ENCODE peak calls at places on chromosomes 4 and X, in five cellular contexts. One of them, this sample, is unnamed.

GRCh38 chr4:8532245-8532781 is 47.9 kb upstream of the GPR78 start:
- DNase-seq in WERI-Rb-1: no peak
- DNase-seq in neural progenitor cell: no peak
- DNase-seq in psoas muscle: no peak
- DNase-seq in AG04450: no peak
- DNase-seq in this sample: no peak

GRCh38 chr4:172007889-172008288 is 194.7 kb downstream of the GALNTL6 start:
- DNase-seq in WERI-Rb-1: no peak
- DNase-seq in neural progenitor cell: no peak
- DNase-seq in psoas muscle: no peak
- DNase-seq in AG04450: no peak
- DNase-seq in this sample: no peak

GRCh38 chr4:169823685-169824084 is 65.9 kb upstream of the HPF1 start:
- DNase-seq in WERI-Rb-1: no peak
- DNase-seq in neural progenitor cell: peak; percentile 87
- DNase-seq in psoas muscle: no peak
- DNase-seq in AG04450: peak; percentile 10
- DNase-seq in this sample: peak; percentile 1

GRCh38 chr4:83561381-83561780 is 25.5 kb downstream of the GPAT3 start:
- DNase-seq in WERI-Rb-1: no peak
- DNase-seq in neural progenitor cell: no peak
- DNase-seq in psoas muscle: no peak
- DNase-seq in AG04450: no peak
- DNase-seq in this sample: peak; percentile 52

GRCh38 chrX:9510366-9510765 is 45.5 kb downstream of the TBL1X start:
- DNase-seq in WERI-Rb-1: no peak
- DNase-seq in neural progenitor cell: no peak
- DNase-seq in psoas muscle: no peak
- DNase-seq in AG04450: no peak
- DNase-seq in this sample: no peak

GRCh38 chrX:15985937-15986336 is 131.3 kb upstream of the AP1S2 start:
- DNase-seq in WERI-Rb-1: no peak
- DNase-seq in neural progenitor cell: no peak
- DNase-seq in psoas muscle: no peak
- DNase-seq in AG04450: no peak
- DNase-seq in this sample: no peak

GRCh38 chr4:38889143-38889542 is 21.5 kb downstream of the FAM114A1 start:
- DNase-seq in WERI-Rb-1: no peak
- DNase-seq in neural progenitor cell: no peak
- DNase-seq in psoas muscle: no peak
- DNase-seq in AG04450: no peak
- DNase-seq in this sample: no peak

GRCh38 chr4:67556426-67556825 is 2.1 kb upstream of the STAP1 start:
- DNase-seq in WERI-Rb-1: no peak
- DNase-seq in neural progenitor cell: no peak
- DNase-seq in psoas muscle: no peak
- DNase-seq in AG04450: no peak
- DNase-seq in this sample: no peak

GRCh38 chrX:94400488-94400887 is 726.5 kb downstream of the FAM133A start:
- DNase-seq in WERI-Rb-1: no peak
- DNase-seq in neural progenitor cell: no peak
- DNase-seq in psoas muscle: no peak
- DNase-seq in AG04450: no peak
- DNase-seq in this sample: no peak

GRCh38 chrX:56113785-56114436 is 118.2 kb upstream of the KLF8 start:
- DNase-seq in WERI-Rb-1: no peak
- DNase-seq in neural progenitor cell: peak; percentile 3
- DNase-seq in psoas muscle: no peak
- DNase-seq in AG04450: no peak
- DNase-seq in this sample: no peak

GRCh38 chrX:1506916-1507315 is 30.1 kb downstream of the P2RY8 start:
- DNase-seq in WERI-Rb-1: no peak
- DNase-seq in neural progenitor cell: no peak
- DNase-seq in psoas muscle: no peak
- DNase-seq in AG04450: no peak
- DNase-seq in this sample: no peak

GRCh38 chr4:24594887-24595286 is 10.5 kb upstream of the DHX15 start:
- DNase-seq in WERI-Rb-1: no peak
- DNase-seq in neural progenitor cell: no peak
- DNase-seq in psoas muscle: no peak
- DNase-seq in AG04450: peak; percentile 50
- DNase-seq in this sample: no peak

GRCh38 chr4:105306158-105306781 is 159.6 kb downstream of the TET2 start:
- DNase-seq in WERI-Rb-1: no peak
- DNase-seq in neural progenitor cell: no peak
- DNase-seq in psoas muscle: no peak
- DNase-seq in AG04450: no peak
- DNase-seq in this sample: no peak

GRCh38 chr4:24924309-24924781 is 11.5 kb upstream of the CCDC149 start:
- DNase-seq in WERI-Rb-1: no peak
- DNase-seq in neural progenitor cell: no peak
- DNase-seq in psoas muscle: no peak
- DNase-seq in AG04450: peak; percentile 82
- DNase-seq in this sample: peak; percentile 92

GRCh38 chr4:66071911-66072310 is 401.6 kb upstream of the EPHA5 start:
- DNase-seq in WERI-Rb-1: no peak
- DNase-seq in neural progenitor cell: no peak
- DNase-seq in psoas muscle: no peak
- DNase-seq in AG04450: no peak
- DNase-seq in this sample: no peak

GRCh38 chrX:13179100-13179499 is 134.7 kb upstream of the FAM9C start:
- DNase-seq in WERI-Rb-1: no peak
- DNase-seq in neural progenitor cell: no peak
- DNase-seq in psoas muscle: no peak
- DNase-seq in AG04450: no peak
- DNase-seq in this sample: no peak

GRCh38 chr4:37799941-37800554 is 26.4 kb upstream of the PGM2 start:
- DNase-seq in WERI-Rb-1: no peak
- DNase-seq in neural progenitor cell: no peak
- DNase-seq in psoas muscle: no peak
- DNase-seq in AG04450: no peak
- DNase-seq in this sample: no peak

GRCh38 chrX:146363919-146364318 is 445.7 kb upstream of the CXorf51B start:
- DNase-seq in WERI-Rb-1: no peak
- DNase-seq in neural progenitor cell: no peak
- DNase-seq in psoas muscle: no peak
- DNase-seq in AG04450: no peak
- DNase-seq in this sample: no peak

GRCh38 chrX:336227-336626 is 17.6 kb upstream of the GTPBP6 start:
- DNase-seq in WERI-Rb-1: no peak
- DNase-seq in neural progenitor cell: no peak
- DNase-seq in psoas muscle: no peak
- DNase-seq in AG04450: no peak
- DNase-seq in this sample: no peak

GRCh38 chr4:61918507-61919462 is 718.7 kb downstream of the ADGRL3 start:
- DNase-seq in WERI-Rb-1: no peak
- DNase-seq in neural progenitor cell: peak; percentile 66
- DNase-seq in psoas muscle: no peak
- DNase-seq in AG04450: no peak
- DNase-seq in this sample: no peak

GRCh38 chrX:9133426-9133825 is 99.5 kb upstream of the FAM9B start:
- DNase-seq in WERI-Rb-1: no peak
- DNase-seq in neural progenitor cell: no peak
- DNase-seq in psoas muscle: no peak
- DNase-seq in AG04450: no peak
- DNase-seq in this sample: no peak

DNA sequence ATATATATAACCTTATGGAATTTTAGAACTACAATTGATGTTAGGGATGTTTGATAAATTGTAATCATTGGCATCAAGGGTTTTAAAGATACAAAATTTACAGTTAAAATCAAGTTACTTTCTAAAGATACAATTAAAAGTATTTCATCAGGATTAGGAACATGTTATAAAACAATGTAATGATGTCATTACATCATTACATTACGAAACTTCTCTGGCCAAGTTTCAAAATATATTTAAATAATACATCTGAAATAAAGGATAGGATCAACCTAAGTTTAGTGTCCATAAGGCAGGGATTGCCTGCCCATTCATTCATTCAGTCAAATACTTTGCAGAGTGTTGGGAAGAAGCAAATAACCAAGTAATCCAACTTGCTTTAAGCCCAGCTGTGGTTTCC is 75.1 kb downstream of the TENM3 start:
- DNase-seq in WERI-Rb-1: no peak
- DNase-seq in neural progenitor cell: no peak
- DNase-seq in psoas muscle: no peak
- DNase-seq in AG04450: no peak
- DNase-seq in this sample: no peak
- TF ChIP-seq CTCF in WERI-Rb-1: no peak
- TF ChIP-seq CTCF in neural progenitor cell: no peak
- TF ChIP-seq CTCF in psoas muscle: no peak
- TF ChIP-seq CTCF in AG04450: no peak
- TF ChIP-seq CTCF in this sample: no peak

GRCh38 chr4:86967798-86968197 is 33.0 kb downstream of the AFF1 start:
- DNase-seq in WERI-Rb-1: no peak
- DNase-seq in neural progenitor cell: no peak
- DNase-seq in psoas muscle: no peak
- DNase-seq in AG04450: no peak
- DNase-seq in this sample: no peak
- TF ChIP-seq CTCF in WERI-Rb-1: no peak
- TF ChIP-seq CTCF in neural progenitor cell: no peak
- TF ChIP-seq CTCF in psoas muscle: no peak
- TF ChIP-seq CTCF in AG04450: no peak
- TF ChIP-seq CTCF in this sample: no peak

DNA sequence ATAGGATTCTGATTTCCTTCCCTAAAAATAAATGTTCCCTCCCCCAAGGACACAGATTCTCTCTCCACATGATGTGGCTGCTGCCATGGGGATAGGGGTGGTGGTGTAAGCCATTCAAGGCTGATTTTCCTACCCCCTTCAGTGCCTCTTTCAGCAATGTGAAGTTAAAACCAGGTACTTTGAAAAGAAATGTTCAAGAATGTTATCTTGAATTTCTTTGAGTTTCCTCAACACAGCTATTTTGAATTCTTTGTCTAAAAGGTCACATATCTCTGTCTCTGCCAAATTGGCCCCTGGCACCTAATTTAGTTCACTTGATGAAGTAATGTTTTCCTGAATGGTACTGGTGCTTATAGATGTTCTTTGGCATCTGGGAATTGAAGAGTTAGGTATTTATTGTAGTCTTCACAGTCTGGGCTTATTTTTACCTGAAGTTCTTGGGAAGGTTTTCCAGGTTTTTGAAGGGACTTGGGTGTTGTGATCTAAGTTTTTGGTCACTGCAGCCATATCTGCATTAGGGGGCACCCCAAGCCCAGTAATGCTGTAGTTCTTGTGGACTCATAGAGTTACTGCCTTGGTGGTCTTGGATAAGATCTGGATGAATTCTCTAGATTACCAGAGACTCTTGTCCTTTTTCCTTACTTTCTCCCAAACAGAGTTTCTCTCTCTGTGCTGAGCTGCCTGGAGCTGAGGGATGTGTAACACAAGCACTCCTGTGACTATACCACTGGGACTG is 7.6 kb upstream of the DIPK2B start:
- DNase-seq in WERI-Rb-1: no peak
- DNase-seq in neural progenitor cell: no peak
- DNase-seq in psoas muscle: no peak
- DNase-seq in AG04450: no peak
- DNase-seq in this sample: no peak
- TF ChIP-seq CTCF in WERI-Rb-1: no peak
- TF ChIP-seq CTCF in neural progenitor cell: peak; percentile 24
- TF ChIP-seq CTCF in psoas muscle: no peak
- TF ChIP-seq CTCF in AG04450: peak; percentile 8
- TF ChIP-seq CTCF in this sample: no peak

GRCh38 chr4:3640587-3640962 is 108.4 kb upstream of the LRPAP1 start:
- DNase-seq in WERI-Rb-1: no peak
- DNase-seq in neural progenitor cell: no peak
- DNase-seq in psoas muscle: no peak
- DNase-seq in AG04450: no peak
- DNase-seq in this sample: no peak

GRCh38 chr4:3637326-3638016 is 105.2 kb upstream of the LRPAP1 start:
- DNase-seq in WERI-Rb-1: no peak
- DNase-seq in neural progenitor cell: no peak
- DNase-seq in psoas muscle: no peak
- DNase-seq in AG04450: no peak
- DNase-seq in this sample: no peak

GRCh38 chr4:3639613-3640586 is 107.7 kb upstream of the LRPAP1 start:
- DNase-seq in WERI-Rb-1: no peak
- DNase-seq in neural progenitor cell: no peak
- DNase-seq in psoas muscle: no peak
- DNase-seq in AG04450: no peak
- DNase-seq in this sample: no peak

GRCh38 chr4:3636628-3637320 is 104.6 kb upstream of the LRPAP1 start:
- DNase-seq in WERI-Rb-1: no peak
- DNase-seq in neural progenitor cell: no peak
- DNase-seq in psoas muscle: no peak
- DNase-seq in AG04450: no peak
- DNase-seq in this sample: no peak

GRCh38 chr4:3638080-3638715 is 106.0 kb upstream of the LRPAP1 start:
- DNase-seq in WERI-Rb-1: no peak
- DNase-seq in neural progenitor cell: no peak
- DNase-seq in psoas muscle: no peak
- DNase-seq in AG04450: no peak
- DNase-seq in this sample: no peak
- TF ChIP-seq CTCF in WERI-Rb-1: no peak
- TF ChIP-seq CTCF in neural progenitor cell: no peak
- TF ChIP-seq CTCF in psoas muscle: no peak
- TF ChIP-seq CTCF in AG04450: no peak
- TF ChIP-seq CTCF in this sample: no peak

GRCh38 chr4:71186566-71187398 is 152.0 kb upstream of the SLC4A4 start:
- DNase-seq in WERI-Rb-1: peak; percentile 47
- DNase-seq in neural progenitor cell: peak; percentile 84
- DNase-seq in psoas muscle: peak; percentile 47
- DNase-seq in AG04450: no peak
- DNase-seq in this sample: no peak

GRCh38 chr4:71181332-71181731 is 157.5 kb upstream of the SLC4A4 start:
- DNase-seq in WERI-Rb-1: no peak
- DNase-seq in neural progenitor cell: no peak
- DNase-seq in psoas muscle: no peak
- DNase-seq in AG04450: no peak
- DNase-seq in this sample: no peak

GRCh38 chr4:71187399-71188196 is 151.2 kb upstream of the SLC4A4 start:
- DNase-seq in WERI-Rb-1: no peak
- DNase-seq in neural progenitor cell: peak; percentile 68
- DNase-seq in psoas muscle: peak; percentile 38
- DNase-seq in AG04450: no peak
- DNase-seq in this sample: no peak

GRCh38 chr4:71186257-71186565 is 152.6 kb upstream of the SLC4A4 start:
- DNase-seq in WERI-Rb-1: no peak
- DNase-seq in neural progenitor cell: no peak
- DNase-seq in psoas muscle: no peak
- DNase-seq in AG04450: no peak
- DNase-seq in this sample: no peak

GRCh38 chr4:71184195-71184781 is 154.5 kb upstream of the SLC4A4 start:
- DNase-seq in WERI-Rb-1: peak; percentile 38
- DNase-seq in neural progenitor cell: peak; percentile 70
- DNase-seq in psoas muscle: no peak
- DNase-seq in AG04450: no peak
- DNase-seq in this sample: no peak
- TF ChIP-seq CTCF in WERI-Rb-1: peak; percentile 62
- TF ChIP-seq CTCF in neural progenitor cell: peak; percentile 83
- TF ChIP-seq CTCF in psoas muscle: peak; percentile 68
- TF ChIP-seq CTCF in AG04450: peak; percentile 68
- TF ChIP-seq CTCF in this sample: peak; percentile 72